ENCODE peak calls at places on chromosomes 5 and 9, in ten cellular contexts. G is pancreas; S is upper lobe of right lung; I is GM23248; T is mucosa of descending colon; Y is ovary; X is cardiac muscle cell; F is CD8-positive, alpha-beta T cell; K is body of pancreas; E is heart left ventricle. O is an unnamed sample. For H3K4me1, H3K36me3 and H3K9me3, the result is how much of the 10 kb centered on the place peaks cover.

GRCh38 chr9:112378441-112379176 is 1.3 kb upstream of the HSDL2 start:
- DNase-seq in G (no peak), S (peak), I (peak), T (peak), Y (peak), X (peak), F (no peak), K (no peak), E (no peak), O (no peak)

GRCh38 chr5:150323092-150323491 is 20.4 kb upstream of the ARSI start:
- DNase-seq in G (no peak), S (no peak), I (no peak), T (no peak), Y (no peak), X (no peak), F (no peak), K (no peak), E (no peak), O (no peak)

GRCh38 chr5:172637122-172637580 is 3.9 kb upstream of the NEURL1B start:
- DNase-seq in G (peak), S (no peak), I (no peak), T (peak), Y (no peak), X (no peak), F (no peak), K (no peak), E (no peak), O (no peak)

GRCh38 chr9:137446851-137447471 is 5.8 kb upstream of the ENTPD8 start:
- DNase-seq in G (peak), S (no peak), I (peak), T (peak), Y (peak), X (no peak), F (no peak), K (no peak), E (peak), O (no peak)

GRCh38 chr5:84614907-84615306 is 230.2 kb upstream of the EDIL3 start:
- DNase-seq in G (no peak), S (no peak), I (no peak), T (no peak), Y (no peak), X (no peak), F (no peak), K (no peak), E (no peak), O (no peak)

GRCh38 chr5:173329370-173330150 is 1.3 kb upstream of the STC2 start:
- DNase-seq in G (peak), S (no peak), I (peak), T (no peak), Y (no peak), X (peak), F (no peak), K (peak), E (no peak), O (no peak)

GRCh38 chr5:125413861-125414260 is 667.4 kb upstream of the ZNF608 start:
- DNase-seq in G (no peak), S (no peak), I (no peak), T (no peak), Y (no peak), X (no peak), F (no peak), K (no peak), E (no peak), O (no peak)

GRCh38 chr5:59206132-59206581 is 623.3 kb downstream of the RAB3C start:
- DNase-seq in G (no peak), S (no peak), I (peak), T (no peak), Y (no peak), X (no peak), F (no peak), K (no peak), E (no peak), O (no peak)

GRCh38 chr9:16304301-16304700 is 566.2 kb downstream of the BNC2 start:
- DNase-seq in G (no peak), S (no peak), I (no peak), T (no peak), Y (no peak), X (no peak), F (no peak), K (no peak), E (no peak), O (no peak)

GRCh38 chr5:74141053-74141452 is 499.5 kb downstream of the ENC1 start:
- DNase-seq in G (no peak), S (no peak), I (peak), T (no peak), Y (no peak), X (no peak), F (no peak), K (no peak), E (no peak), O (no peak)

GRCh38 chr5:110590187-110590586 is 136.3 kb downstream of the TMEM232 start:
- DNase-seq in G (no peak), S (no peak), I (peak), T (no peak), Y (no peak), X (peak), F (no peak), K (no peak), E (no peak), O (no peak)

GRCh38 chr5:39151731-39152130 is 67.6 kb downstream of the FYB1 start:
- DNase-seq in G (no peak), S (no peak), I (no peak), T (no peak), Y (no peak), X (no peak), F (no peak), K (no peak), E (no peak), O (no peak)

GRCh38 chr5:77851229-77852067 is 75.3 kb upstream of the TBCA start:
- DNase-seq in G (no peak), S (no peak), I (peak), T (no peak), Y (peak), X (peak), F (no peak), K (peak), E (no peak), O (peak)

GRCh38 chr5:74624931-74625505 is 15.5 kb downstream of the ENC1 start:
- DNase-seq in G (no peak), S (no peak), I (no peak), T (no peak), Y (no peak), X (no peak), F (no peak), K (no peak), E (no peak), O (no peak)

GRCh38 chr9:93253633-93254032 is 69.7 kb downstream of the WNK2 start:
- DNase-seq in G (no peak), S (no peak), I (no peak), T (no peak), Y (no peak), X (no peak), F (no peak), K (no peak), E (no peak), O (no peak)

GRCh38 chr5:128539038-128539429 is 989 bp upstream of the FBN2 start:
- DNase-seq in G (no peak), S (peak), I (peak), T (peak), Y (no peak), X (peak), F (no peak), K (no peak), E (peak), O (no peak)

GRCh38 chr5:170631471-170632195 is 127.8 kb downstream of the KCNIP1 start:
- DNase-seq in G (no peak), S (peak), I (peak), T (no peak), Y (no peak), X (peak), F (no peak), K (peak), E (peak), O (no peak)

GRCh38 chr9:84368593-84368992 is 28.0 kb upstream of the SLC28A3 start:
- DNase-seq in G (no peak), S (no peak), I (no peak), T (no peak), Y (no peak), X (no peak), F (no peak), K (peak), E (peak), O (no peak)

GRCh38 chr5:103450333-103451061 is 112.1 kb downstream of the NUDT12 start:
- DNase-seq in G (no peak), S (no peak), I (peak), T (no peak), Y (no peak), X (no peak), F (no peak), K (no peak), E (no peak), O (no peak)

GRCh38 chr5:92769986-92770385 is 811.0 kb downstream of the NR2F1-AS1 start:
- DNase-seq in G (no peak), S (no peak), I (peak), T (no peak), Y (no peak), X (no peak), F (no peak), K (no peak), E (no peak), O (no peak)

GRCh38 chr9:96109718-96110351 is 192.1 kb downstream of the HSD17B3 start:
- DNase-seq in G (no peak), S (no peak), I (peak), T (no peak), Y (no peak), X (no peak), F (no peak), K (no peak), E (no peak), O (no peak)

GRCh38 chr5:14599717-14600116 is 18.1 kb downstream of the OTULINL start:
- DNase-seq in G (no peak), S (no peak), I (no peak), T (no peak), Y (no peak), X (no peak), F (no peak), K (no peak), E (no peak), O (no peak)

GRCh38 chr9:33737811-33738606 is 57.4 kb upstream of the PRSS3 start:
- DNase-seq in G (no peak), S (no peak), I (peak), T (peak), Y (no peak), X (peak), F (no peak), K (peak), E (peak), O (no peak)

GRCh38 chr9:114313186-114313585 is 9.7 kb upstream of the ORM1 start:
- DNase-seq in G (no peak), S (no peak), I (no peak), T (no peak), Y (no peak), X (no peak), F (no peak), K (peak), E (no peak), O (no peak)

GRCh38 chr5:158819840-158820620 is 279.7 kb downstream of the EBF1 start:
- DNase-seq in G (no peak), S (no peak), I (peak), T (no peak), Y (no peak), X (no peak), F (no peak), K (no peak), E (no peak), O (no peak)

DNA sequence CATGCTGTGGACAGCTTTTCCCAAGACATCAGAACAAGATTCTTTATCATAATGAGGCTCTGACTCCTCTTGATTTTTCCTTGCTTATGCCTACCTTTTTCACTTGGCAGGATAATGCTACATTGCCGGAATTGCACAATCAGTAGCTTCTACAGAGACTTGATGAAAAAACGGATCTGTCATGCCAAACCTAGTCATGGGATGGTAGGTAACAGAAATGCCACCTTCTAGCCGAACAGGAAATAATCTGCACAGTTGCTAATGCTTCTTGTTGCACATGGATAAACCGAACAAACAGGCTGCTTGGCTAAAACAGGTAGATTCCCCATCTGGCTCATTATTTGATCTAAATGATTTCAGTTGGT is 47.3 kb downstream of the RAPGEF1 start:
- DNase-seq in G (no peak), S (no peak), I (no peak), T (no peak), Y (no peak), X (no peak), F (no peak), K (no peak), E (no peak), O (no peak)
- H3K4me1 ChIP-seq in G (under half), S (half or more), I (under half), T (under half), Y (under half), X (under half), F (under half), K (under half), E (half or more), O (under half)

GRCh38 chr9:88539246-88539645 is 4.3 kb downstream of the NXNL2 start:
- DNase-seq in G (no peak), S (no peak), I (no peak), T (no peak), Y (no peak), X (no peak), F (no peak), K (no peak), E (no peak), O (no peak)
- H3K36me3 ChIP-seq in G (under half), S (under half), I (under half), T (under half), Y (under half), X (under half), F (under half), K (under half), E (under half), O (under half)

GRCh38 chr9:99006979-99007378 is 63.3 kb downstream of the COL15A1 start:
- DNase-seq in G (no peak), S (no peak), I (no peak), T (no peak), Y (no peak), X (no peak), F (no peak), K (no peak), E (no peak), O (no peak)
- H3K9me3 ChIP-seq in G (under half), S (under half), I (under half), T (under half), Y (under half), X (under half), F (under half), K (under half), E (under half), O (under half)

DNA sequence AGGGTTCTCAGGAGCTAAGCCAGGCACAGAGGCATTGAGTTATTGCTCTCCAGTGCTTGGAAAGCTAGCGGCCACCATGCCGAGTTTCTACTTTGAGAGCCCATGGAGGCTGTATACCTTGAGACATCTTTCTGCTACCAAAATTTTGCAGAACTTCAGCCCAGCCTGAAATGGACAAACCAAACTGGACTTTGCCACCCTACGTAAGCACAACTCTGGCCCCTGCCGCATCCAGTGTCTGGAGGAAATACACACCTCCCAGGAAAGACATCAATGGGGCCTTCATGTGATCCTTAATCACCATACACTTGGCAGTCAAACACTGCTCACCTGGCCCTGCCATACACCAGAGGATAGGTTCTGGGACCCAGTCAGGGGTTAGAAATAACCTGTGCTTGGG is 27.8 kb downstream of the GARNL3 start:
- DNase-seq in G (no peak), S (no peak), I (no peak), T (no peak), Y (no peak), X (no peak), F (no peak), K (no peak), E (no peak), O (no peak)
- H3K4me1 ChIP-seq in G (under half), S (under half), I (under half), T (under half), Y (under half), X (under half), F (under half), K (under half), E (under half), O (under half)

GRCh38 chr5:72231989-72232703 is 87.9 kb downstream of the MRPS27 start:
- DNase-seq in G (no peak), S (no peak), I (no peak), T (no peak), Y (no peak), X (no peak), F (no peak), K (no peak), E (no peak), O (peak)
- H3K36me3 ChIP-seq in G (under half), S (under half), I (under half), T (under half), Y (under half), X (under half), F (under half), K (under half), E (under half), O (under half)

DNA sequence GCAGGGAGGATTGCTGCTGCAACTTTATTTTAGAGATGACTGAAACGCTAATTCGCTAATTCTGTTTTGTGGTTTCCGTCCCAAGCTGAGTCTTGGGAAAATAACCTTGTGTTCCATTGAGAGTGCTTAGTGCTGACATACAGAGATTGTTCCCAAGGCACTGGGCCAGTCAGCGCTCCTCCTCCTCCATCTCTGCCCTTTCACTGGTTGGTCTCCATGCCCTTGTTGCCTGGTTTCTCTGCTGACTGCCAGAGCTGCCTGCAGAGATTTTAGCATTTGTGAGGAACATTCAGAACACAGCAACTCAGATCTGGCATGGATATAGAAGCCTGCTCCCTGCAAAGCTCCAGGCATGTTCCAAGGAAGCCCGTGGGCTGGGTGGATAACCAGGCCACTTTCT is 126.0 kb upstream of the IRX2 start:
- DNase-seq in G (no peak), S (peak), I (no peak), T (no peak), Y (no peak), X (no peak), F (no peak), K (no peak), E (no peak), O (no peak)
- H3K9me3 ChIP-seq in G (under half), S (under half), I (under half), T (under half), Y (under half), X (under half), F (under half), K (under half), E (under half), O (under half)

DNA sequence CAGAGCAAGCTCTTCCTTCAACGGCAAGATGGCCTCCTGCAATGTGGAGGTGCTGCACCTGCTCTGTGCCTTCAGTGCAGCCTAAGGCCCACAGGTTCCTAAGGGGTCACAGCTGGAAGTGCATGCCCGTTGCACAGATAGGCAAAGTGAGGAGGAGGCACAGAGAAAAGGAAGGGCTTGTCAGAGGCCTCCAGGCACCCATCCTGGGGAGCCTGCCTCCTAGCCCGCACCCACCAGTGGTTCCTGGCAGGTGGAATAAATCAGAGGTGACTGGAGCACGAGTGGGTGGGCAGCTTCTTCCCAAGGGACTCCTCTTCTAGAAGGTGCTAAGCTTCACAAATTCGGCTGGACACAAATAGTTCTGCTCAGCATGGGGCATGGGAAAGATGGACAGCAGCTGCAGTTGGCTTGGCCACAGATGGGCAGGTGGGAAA is 52.8 kb upstream of the STXBP1 start:
- DNase-seq in G (peak), S (no peak), I (no peak), T (no peak), Y (no peak), X (no peak), F (no peak), K (no peak), E (no peak), O (no peak)
- H3K4me1 ChIP-seq in G (half or more), S (half or more), I (half or more), T (half or more), Y (under half), X (under half), F (half or more), K (half or more), E (half or more), O (under half)

GRCh38 chr5:749101-749670 is 35.3 kb downstream of the ZDHHC11B start:
- DNase-seq in G (no peak), S (peak), I (no peak), T (no peak), Y (no peak), X (no peak), F (no peak), K (no peak), E (peak), O (no peak)

GRCh38 chr5:746258-746761 is 38.2 kb downstream of the ZDHHC11B start:
- DNase-seq in G (peak), S (no peak), I (no peak), T (no peak), Y (no peak), X (no peak), F (no peak), K (no peak), E (peak), O (no peak)

GRCh38 chr5:756171-756570 is 28.4 kb downstream of the ZDHHC11B start:
- DNase-seq in G (peak), S (peak), I (no peak), T (no peak), Y (no peak), X (no peak), F (no peak), K (no peak), E (peak), O (no peak)

GRCh38 chr5:756865-757345 is 27.6 kb downstream of the ZDHHC11B start:
- DNase-seq in G (peak), S (peak), I (peak), T (peak), Y (no peak), X (no peak), F (no peak), K (no peak), E (peak), O (no peak)

GRCh38 chr5:751496-751895 is 33.0 kb downstream of the ZDHHC11B start:
- DNase-seq in G (no peak), S (peak), I (no peak), T (no peak), Y (no peak), X (no peak), F (no peak), K (no peak), E (no peak), O (no peak)
- H3K36me3 ChIP-seq in G (under half), S (under half), I (under half), T (under half), Y (under half), X (under half), F (under half), K (under half), E (under half), O (under half)

O was measured in naive thymus-derived CD4-positive, alpha-beta T cell.